ENCODE peak calls at places on chromosomes 6 and 20, in four cellular contexts. A is fibroblast of lung, V is mesenchymal stem cell, G is body of pancreas. H is an unnamed sample.

GRCh38 chr6:6842301-6842700 is 253.8 kb downstream of the LY86 start:
- DNase-seq in G (no peak), V (no peak), A (no peak), H (no peak)

GRCh38 chr6:87730310-87730709 is 28.3 kb upstream of the AKIRIN2 start:
- DNase-seq in A (no peak), G (no peak), V (no peak), H (no peak)

GRCh38 chr20:40265872-40266533 is 423.0 kb downstream of the MAFB start:
- DNase-seq in G (peak), A (peak), V (peak), H (no peak)

GRCh38 chr20:62625516-62625915 is 16.8 kb upstream of the SLCO4A1 start:
- DNase-seq in V (no peak), A (no peak), G (no peak), H (no peak)

GRCh38 chr6:32047855-32048766 is 9.9 kb downstream of the CYP21A2 start:
- DNase-seq in V (peak), G (peak), A (peak), H (peak)

GRCh38 chr6:75481936-75482593 is 11.5 kb downstream of the FILIP1 start:
- DNase-seq in V (peak), A (peak), G (no peak), H (peak)

GRCh38 chr6:31441368-31442267 is 38.2 kb downstream of the MICA start:
- DNase-seq in G (peak), V (peak), A (peak), H (peak)

GRCh38 chr20:10784337-10785183 is 110.8 kb upstream of the JAG1 start:
- DNase-seq in A (no peak), V (peak), G (no peak), H (no peak)

GRCh38 chr6:70163795-70164194 is 139.1 kb downstream of the COL9A1 start:
- DNase-seq in V (no peak), A (no peak), G (no peak), H (no peak)

GRCh38 chr20:63115651-63116411 is 100.1 kb downstream of the YTHDF1 start:
- DNase-seq in A (no peak), V (no peak), G (no peak), H (no peak)

GRCh38 chr6:7758456-7758855 is 32.6 kb downstream of the BMP6 start:
- DNase-seq in V (peak), A (peak), G (no peak), H (peak)

GRCh38 chr6:87540541-87540940 is 49.2 kb downstream of the RARS2 start:
- DNase-seq in G (no peak), A (peak), V (no peak), H (no peak)

GRCh38 chr20:17287503-17287902 is 60.7 kb downstream of the PCSK2 start:
- DNase-seq in G (no peak), A (no peak), V (no peak), H (no peak)

GRCh38 chr20:50815162-50815989 is 20.5 kb downstream of the BCAS4 start:
- DNase-seq in A (peak), G (no peak), V (peak), H (peak)

GRCh38 chr20:6887966-6888365 is 120.5 kb downstream of the BMP2 start:
- DNase-seq in A (no peak), V (no peak), G (no peak), H (no peak)

GRCh38 chr6:41497994-41498393 is 48.2 kb upstream of the FOXP4 start:
- DNase-seq in V (no peak), G (no peak), A (no peak), H (no peak)

GRCh38 chr6:22412994-22413393 is 116.2 kb upstream of the PRL start:
- DNase-seq in V (no peak), G (no peak), A (no peak), H (no peak)

GRCh38 chr20:33648396-33649004 is 13.6 kb upstream of the C20orf144 start:
- DNase-seq in V (no peak), A (no peak), G (no peak), H (peak)

GRCh38 chr20:14134004-14134403 is 138.7 kb downstream of the MACROD2 start:
- DNase-seq in V (no peak), G (no peak), A (no peak), H (no peak)

GRCh38 chr20:4555188-4555893 is 166.4 kb upstream of the PRND start:
- DNase-seq in G (no peak), V (peak), A (peak), H (peak)

GRCh38 chr20:37315293-37316110 is 26.0 kb downstream of the MANBAL start:
- DNase-seq in G (no peak), V (peak), A (peak), H (peak)

GRCh38 chr6:147132889-147133288 is 71.3 kb upstream of the STXBP5 start:
- DNase-seq in V (no peak), G (no peak), A (peak), H (peak)

GRCh38 chr20:3701061-3701998 is 11.1 kb downstream of the SIGLEC1 start:
- DNase-seq in G (no peak), V (no peak), A (no peak), H (no peak)

GRCh38 chr6:35297541-35298481 is at the start of gene DEF6:
- DNase-seq in A (peak), G (peak), V (peak), H (peak)

GRCh38 chr6:137821486-137821885 is 45.6 kb upstream of the TNFAIP3 start:
- DNase-seq in A (no peak), V (no peak), G (no peak), H (no peak)

GRCh38 chr6:12440981-12441380 is 150.8 kb downstream of the EDN1 start:
- DNase-seq in G (no peak), A (no peak), V (peak), H (peak)

GRCh38 chr6:30397697-30398096 is 52.7 kb downstream of the RPP21 start:
- DNase-seq in A (no peak), V (no peak), G (no peak), H (no peak)

GRCh38 chr6:21594427-21595264 is 1.1 kb downstream of the SOX4 start:
- DNase-seq in G (peak), A (peak), V (peak), H (peak)

GRCh38 chr6:14046476-14047068 is 71.0 kb upstream of the CD83 start:
- DNase-seq in G (peak), A (peak), V (peak), H (peak)

GRCh38 chr6:163301721-163302635 is 112.5 kb upstream of the QKI start:
- DNase-seq in V (no peak), A (no peak), G (no peak), H (no peak)

GRCh38 chr6:38341501-38341900 is 298.2 kb downstream of the BTBD9 start:
- DNase-seq in V (no peak), A (no peak), G (no peak), H (no peak)

GRCh38 chr6:135851442-135852271 is at the start of gene PDE7B:
- DNase-seq in G (peak), V (peak), A (peak), H (peak)

GRCh38 chr6:135853227-135853626 is 1.7 kb downstream of the PDE7B start:
- DNase-seq in G (no peak), V (no peak), A (peak), H (peak)

GRCh38 chr6:135850882-135851281 is 619 bp upstream of the PDE7B start:
- DNase-seq in G (no peak), A (no peak), V (no peak), H (no peak)

GRCh38 chr6:135853986-135854385 is 2.5 kb downstream of the PDE7B start:
- DNase-seq in G (no peak), A (no peak), V (peak), H (peak)

GRCh38 chr6:135852775-135853174 is 1.3 kb downstream of the PDE7B start:
- DNase-seq in A (peak), V (peak), G (no peak), H (peak)
- H3K4me3 ChIP-seq in A (peak), V (no peak), G (no peak), H (peak)

DNA sequence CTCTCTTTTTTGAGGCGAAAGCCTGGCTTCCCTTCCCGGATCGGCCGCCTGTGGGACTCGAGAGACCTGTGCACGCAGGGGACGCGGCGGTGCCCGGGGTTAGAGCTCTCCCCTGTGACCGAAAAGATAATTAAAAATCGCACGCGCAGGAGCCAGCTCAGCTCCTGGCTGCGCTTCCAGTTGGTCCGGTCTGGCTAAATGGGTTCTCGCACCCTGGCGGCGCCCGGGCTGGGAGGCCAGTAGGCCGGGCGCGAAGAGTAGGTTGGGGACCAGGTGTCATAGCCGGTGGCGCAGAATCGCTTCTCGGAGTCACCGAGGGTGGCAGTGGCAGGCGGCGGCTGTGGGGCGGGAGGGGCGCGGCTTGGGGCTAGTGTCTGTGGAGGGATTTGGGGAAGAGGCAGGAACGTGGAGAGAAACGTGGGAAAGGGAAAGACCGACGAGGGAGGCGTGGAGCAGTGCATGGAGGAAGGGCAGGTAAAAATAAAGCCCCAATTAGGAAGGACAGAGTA is 41.9 kb upstream of the SUPT3H start:
- DNase-seq in A (peak), V (peak), G (peak), H (peak)
- H3K4me3 ChIP-seq in A (peak), V (peak), G (no peak), H (peak)

GRCh38 chr6:27667016-27667415 is 194.1 kb upstream of the ZNF184 start:
- DNase-seq in G (no peak), V (no peak), A (no peak), H (no peak)
- H3K4me3 ChIP-seq in G (no peak), V (no peak), A (peak), H (no peak)

GRCh38 chr6:43774776-43775583 is 5.0 kb downstream of the VEGFA start:
- DNase-seq in V (peak), G (peak), A (peak), H (peak)
- H3K4me3 ChIP-seq in V (no peak), G (no peak), A (peak), H (peak)

GRCh38 chr6:158649289-158650143 is at the start of gene SYTL3:
- DNase-seq in V (peak), A (peak), G (no peak), H (peak)
- H3K4me3 ChIP-seq in V (no peak), A (no peak), G (no peak), H (no peak)

GRCh38 chr6:1394591-1395463 is 5.5 kb downstream of the FOXF2 start:
- DNase-seq in V (no peak), G (no peak), A (peak), H (no peak)
- H3K4me3 ChIP-seq in V (no peak), G (no peak), A (peak), H (no peak)

DNA sequence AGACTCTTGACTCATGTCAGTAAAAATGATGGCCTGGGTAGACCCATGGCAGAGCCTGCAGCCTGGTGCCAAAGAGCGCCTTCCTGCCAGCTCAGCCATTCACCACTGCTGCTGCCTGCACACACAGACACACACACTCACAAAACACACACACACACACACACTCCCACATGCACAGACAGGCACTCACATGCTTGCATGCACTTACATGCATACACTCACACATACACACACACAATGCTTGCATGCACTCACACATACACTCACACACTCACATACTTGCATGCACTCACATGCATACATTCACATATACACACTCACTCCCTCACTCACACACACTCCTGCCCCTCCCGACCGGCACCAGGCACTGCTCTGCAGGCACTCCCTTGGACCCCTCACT is 18.0 kb upstream of the SYNDIG1 start:
- DNase-seq in A (no peak), V (no peak), G (no peak), H (no peak)
- H3K4me3 ChIP-seq in A (no peak), V (no peak), G (no peak), H (no peak)

GRCh38 chr6:108947114-108947854 is 99.1 kb downstream of the ARMC2 start:
- DNase-seq in V (peak), G (no peak), A (peak), H (peak)

GRCh38 chr6:108946695-108947094 is 98.5 kb downstream of the ARMC2 start:
- DNase-seq in V (peak), A (no peak), G (no peak), H (peak)

GRCh38 chr6:108944058-108944457 is 95.8 kb downstream of the ARMC2 start:
- DNase-seq in G (no peak), A (no peak), V (no peak), H (no peak)

GRCh38 chr6:108944707-108945685 is 96.8 kb downstream of the ARMC2 start:
- DNase-seq in A (peak), V (peak), G (no peak), H (peak)

DNA sequence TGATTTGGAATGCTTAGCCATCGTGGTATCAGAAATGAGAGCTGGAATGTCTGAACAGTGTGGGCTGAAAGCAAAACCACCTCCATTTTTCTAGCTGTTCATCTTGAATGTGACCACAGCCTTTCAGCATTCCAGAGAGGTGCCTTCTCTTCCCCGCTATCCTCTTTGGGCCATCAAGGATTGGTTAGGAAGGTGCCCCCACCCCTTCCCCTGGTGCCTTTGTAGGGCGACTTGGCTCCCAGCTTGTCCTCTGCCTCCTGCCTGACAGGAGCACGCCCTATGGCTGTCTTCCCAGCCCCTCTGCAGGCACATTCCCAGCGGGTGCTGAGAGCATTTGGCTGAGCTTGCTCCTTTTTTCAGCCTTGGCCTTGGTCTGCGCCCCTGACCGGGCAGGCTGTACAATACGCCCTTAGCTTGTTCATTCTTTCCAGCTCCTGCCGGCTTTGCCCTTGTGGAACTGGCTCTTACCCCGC is 97.5 kb downstream of the ARMC2 start:
- DNase-seq in G (peak), V (no peak), A (peak), H (peak)
- H3K4me3 ChIP-seq in G (no peak), V (no peak), A (peak), H (peak)

GRCh38 chr20:53738039-53738944 is 144.7 kb upstream of the ZNF217 start:
- DNase-seq in A (peak), G (peak), V (peak), H (peak)
- H3K4me3 ChIP-seq in A (peak), G (no peak), V (no peak), H (peak)

H was measured in fibroblast of villous mesenchyme.